ENCODE peak calls at places on chromosome 3, in six cellular contexts. W is mesenchymal stem cell, S is IMR-90, J is H9, O is neuronal stem cell, F is trophoblast cell. T is an unnamed sample.

GRCh38 chr3:53819163-53819868 is 26.9 kb downstream of the CHDH start:
- DNase-seq in J (no peak), F (peak), W (no peak), O (no peak), S (no peak), T (no peak)

GRCh38 chr3:66372681-66373350 is 128.0 kb downstream of the LRIG1 start:
- DNase-seq in S (peak), J (peak), W (no peak), O (no peak), F (peak), T (peak)

GRCh38 chr3:155664922-155665695 is 79.8 kb downstream of the PLCH1 start:
- DNase-seq in O (no peak), W (peak), F (no peak), S (peak), J (no peak), T (no peak)

GRCh38 chr3:37290551-37290950 is 116.2 kb upstream of the LRRFIP2 start:
- DNase-seq in S (peak), O (no peak), F (no peak), W (peak), J (no peak), T (no peak)

GRCh38 chr3:106825962-106826605 is 551.2 kb upstream of the CCDC54 start:
- DNase-seq in W (peak), J (no peak), F (peak), O (no peak), S (peak), T (no peak)

GRCh38 chr3:45188714-45189659 is 37.1 kb downstream of the TMEM158 start:
- DNase-seq in F (no peak), O (no peak), J (no peak), S (peak), W (peak), T (no peak)

GRCh38 chr3:173513123-173513522 is 115.6 kb downstream of the NLGN1 start:
- DNase-seq in F (no peak), W (no peak), S (no peak), J (no peak), O (no peak), T (no peak)

GRCh38 chr3:99875925-99876781 is 58.5 kb downstream of the CMSS1 start:
- DNase-seq in W (peak), J (peak), O (peak), S (peak), F (peak), T (peak)

GRCh38 chr3:184381261-184382224 is 1.7 kb downstream of the CHRD start:
- DNase-seq in S (no peak), W (peak), F (peak), O (no peak), J (no peak), T (no peak)

GRCh38 chr3:66317750-66318366 is 97.1 kb downstream of the SLC25A26 start:
- DNase-seq in W (no peak), J (no peak), O (no peak), S (no peak), F (no peak), T (no peak)

GRCh38 chr3:16516695-16517481 is 3.4 kb upstream of the RFTN1 start:
- DNase-seq in W (peak), O (no peak), F (no peak), J (no peak), S (peak), T (no peak)

GRCh38 chr3:37707428-37708372 is 154.0 kb upstream of the CTDSPL start:
- DNase-seq in J (no peak), W (no peak), S (no peak), O (no peak), F (no peak), T (no peak)

GRCh38 chr3:147130461-147130860 is 275.9 kb downstream of the ZIC4 start:
- DNase-seq in F (no peak), J (no peak), W (no peak), O (no peak), S (peak), T (no peak)

GRCh38 chr3:41365973-41366372 is 166.7 kb downstream of the CTNNB1 start:
- DNase-seq in W (no peak), O (no peak), F (no peak), S (no peak), J (peak), T (no peak)

GRCh38 chr3:81451611-81452010 is 309.8 kb downstream of the GBE1 start:
- DNase-seq in S (no peak), W (no peak), J (no peak), F (no peak), O (no peak), T (no peak)

GRCh38 chr3:52185837-52186236 is 12.1 kb upstream of the ALAS1 start:
- DNase-seq in J (no peak), W (no peak), O (no peak), F (no peak), S (no peak), T (no peak)

GRCh38 chr3:160941885-160942494 is 163.2 kb downstream of the B3GALNT1 start:
- DNase-seq in S (peak), W (peak), J (peak), O (peak), F (peak), T (peak)

GRCh38 chr3:127691494-127691893 is 18.7 kb downstream of the ABTB1 start:
- DNase-seq in O (no peak), F (no peak), J (no peak), W (no peak), S (no peak), T (no peak)

GRCh38 chr3:53630547-53630946 is 136.1 kb downstream of the CACNA1D start:
- DNase-seq in W (no peak), O (no peak), S (no peak), J (no peak), F (peak), T (no peak)

GRCh38 chr3:49351521-49352011 is 6.6 kb downstream of the GPX1 start:
- DNase-seq in S (peak), O (no peak), J (no peak), W (peak), F (peak), T (no peak)

GRCh38 chr3:100992086-100993033 is 861 bp downstream of the ABI3BP start:
- DNase-seq in W (peak), F (no peak), J (no peak), S (peak), O (no peak), T (no peak)

GRCh38 chr3:72938471-72939265 is 50.8 kb downstream of the GXYLT2 start:
- DNase-seq in S (peak), W (peak), J (no peak), O (peak), F (peak), T (no peak)

GRCh38 chr3:195106418-195106906 is 164.5 kb downstream of the XXYLT1 start:
- DNase-seq in J (peak), S (peak), F (peak), W (peak), O (peak), T (no peak)

GRCh38 chr3:112010631-112011030 is 11.9 kb downstream of the TAGLN3 start:
- DNase-seq in S (peak), F (no peak), W (no peak), O (no peak), J (no peak), T (no peak)

GRCh38 chr3:127729556-127730056 is 56.9 kb downstream of the ABTB1 start:
- DNase-seq in S (peak), O (no peak), F (peak), W (peak), J (no peak), T (no peak)

GRCh38 chr3:137514853-137515252 is 249.3 kb upstream of the SOX14 start:
- DNase-seq in O (no peak), F (no peak), W (no peak), S (no peak), J (no peak), T (no peak)

GRCh38 chr3:23607184-23607847 is 198.4 kb upstream of the UBE2E1 start:
- DNase-seq in S (peak), W (peak), O (no peak), F (no peak), J (no peak), T (no peak)
- H4K91ac ChIP-seq in S (no peak), W (no peak), O (no peak), F (no peak), J (no peak), T (no peak)

GRCh38 chr3:33706056-33706455 is 12.0 kb downstream of the CLASP2 start:
- DNase-seq in J (no peak), F (no peak), O (no peak), W (no peak), S (no peak), T (no peak)

GRCh38 chr3:33699275-33699674 is 18.8 kb downstream of the CLASP2 start:
- DNase-seq in O (no peak), S (no peak), J (no peak), W (no peak), F (no peak), T (no peak)

GRCh38 chr3:33704891-33705290 is 13.2 kb downstream of the CLASP2 start:
- DNase-seq in F (peak), O (no peak), S (peak), J (no peak), W (no peak), T (no peak)
- H4K91ac ChIP-seq in F (no peak), O (no peak), S (no peak), J (no peak), W (no peak), T (no peak)

DNA sequence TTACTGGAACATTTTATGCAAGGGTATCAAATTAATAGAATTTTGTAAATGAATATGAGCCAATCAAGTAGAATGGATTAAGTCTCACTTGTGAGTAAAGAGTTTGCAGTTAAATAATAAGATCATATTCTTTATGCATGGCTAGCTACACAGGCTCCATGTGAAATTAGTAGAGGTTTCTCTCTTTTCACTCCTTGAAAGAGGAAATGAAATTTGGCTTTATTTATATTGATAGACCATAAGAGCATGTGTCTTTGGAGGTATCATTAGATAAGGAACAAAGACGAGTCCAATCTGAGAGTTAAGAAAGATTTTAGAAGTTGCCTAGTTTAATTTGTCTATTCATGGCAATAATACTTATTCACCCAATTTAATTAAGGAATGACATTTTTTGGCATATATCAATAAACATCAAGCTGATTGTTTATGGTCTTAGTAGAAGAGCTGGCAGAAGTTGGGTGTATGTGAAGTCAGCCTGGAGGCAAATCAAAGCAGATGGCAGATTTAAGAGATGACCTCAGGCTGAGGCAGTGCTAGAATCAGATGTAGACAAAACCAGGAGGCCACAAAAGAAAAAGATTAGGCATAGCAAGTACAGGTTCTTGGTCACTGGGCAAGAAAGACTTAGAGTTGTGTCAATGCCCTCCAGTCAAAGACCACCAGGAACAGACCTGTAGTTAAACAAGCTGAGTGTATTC is 406.5 kb upstream of the ARHGEF26 start:
- DNase-seq in J (no peak), F (no peak), O (no peak), S (no peak), W (no peak), T (no peak)
- H4K91ac ChIP-seq in J (no peak), F (no peak), O (no peak), S (no peak), W (no peak), T (no peak)

DNA sequence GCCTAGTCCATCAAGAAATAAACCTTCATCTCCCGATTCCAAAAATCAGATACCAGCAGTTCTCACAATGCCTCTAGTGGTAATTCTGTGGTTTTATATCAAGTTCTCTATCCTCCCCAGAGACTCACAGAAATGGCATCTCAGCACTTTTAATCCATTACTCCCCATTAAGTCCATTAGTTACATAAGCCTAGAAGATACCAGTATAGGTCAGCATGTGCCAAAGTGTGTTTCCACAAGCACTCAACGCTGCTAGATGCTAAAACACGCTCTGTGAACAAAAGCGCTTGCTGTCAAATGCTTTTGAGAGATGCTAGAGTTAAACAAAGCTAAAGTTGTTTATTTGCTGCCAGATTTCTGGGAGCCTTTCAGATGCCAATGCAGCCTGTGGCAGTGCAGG is 918.7 kb upstream of the CFAP20DC start:
- DNase-seq in S (no peak), F (no peak), W (no peak), J (no peak), O (no peak), T (no peak)
- H4K91ac ChIP-seq in S (no peak), F (no peak), W (no peak), J (no peak), O (no peak), T (no peak)

GRCh38 chr3:87501076-87501475 is 224.7 kb upstream of the POU1F1 start:
- DNase-seq in J (no peak), O (no peak), F (no peak), W (no peak), S (no peak), T (no peak)

GRCh38 chr3:87494264-87494663 is 217.9 kb upstream of the POU1F1 start:
- DNase-seq in O (no peak), J (no peak), W (no peak), F (no peak), S (no peak), T (no peak)

GRCh38 chr3:87503901-87504498 is 227.6 kb upstream of the POU1F1 start:
- DNase-seq in S (peak), F (peak), W (peak), J (peak), O (peak), T (peak)

GRCh38 chr3:87495946-87496345 is 219.6 kb upstream of the POU1F1 start:
- DNase-seq in F (no peak), J (no peak), O (no peak), S (no peak), W (no peak), T (no peak)

DNA sequence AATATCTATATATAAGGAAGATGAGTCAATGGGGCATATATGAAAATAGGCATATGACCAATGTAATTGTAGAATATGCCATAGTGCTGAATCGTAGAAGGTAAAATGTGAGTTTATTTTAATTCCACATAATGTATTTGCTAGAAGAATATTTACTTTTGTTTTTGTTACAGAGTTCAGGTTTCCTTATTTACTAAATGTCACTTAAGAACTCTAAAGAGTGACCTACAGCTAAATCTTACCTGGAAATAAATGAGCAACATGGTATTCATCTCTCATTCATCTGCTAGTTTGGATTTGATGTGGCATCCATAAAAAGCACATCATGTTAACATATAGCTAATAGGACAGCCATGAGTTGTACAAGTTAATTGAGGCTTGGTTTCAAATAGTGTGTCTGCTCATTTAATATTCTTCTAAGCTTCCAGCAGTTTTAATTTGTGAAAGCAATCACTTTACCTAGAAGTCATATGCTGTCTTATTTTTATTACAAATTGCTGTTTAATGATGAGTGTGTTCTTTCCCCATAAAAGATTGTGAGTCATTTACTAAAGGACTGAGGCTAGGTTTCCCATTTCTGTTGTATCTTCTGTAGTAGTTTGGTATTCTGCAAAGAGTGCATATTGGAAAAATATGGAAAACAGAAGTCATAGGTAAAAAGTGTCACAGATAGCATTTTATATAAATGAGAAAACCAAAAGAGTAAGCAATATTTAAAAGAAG is 222.1 kb upstream of the POU1F1 start:
- DNase-seq in S (no peak), F (no peak), J (no peak), W (no peak), O (no peak), T (no peak)
- H4K91ac ChIP-seq in S (no peak), F (no peak), J (no peak), W (no peak), O (no peak), T (no peak)

GRCh38 chr3:13023251-13024055 is 49.8 kb downstream of the IQSEC1 start:
- DNase-seq in W (peak), J (no peak), O (no peak), F (peak), S (peak), T (no peak)

GRCh38 chr3:13025090-13025489 is 48.1 kb downstream of the IQSEC1 start:
- DNase-seq in J (no peak), F (peak), S (peak), O (no peak), W (peak), T (no peak)

GRCh38 chr3:13025778-13026518 is 47.3 kb downstream of the IQSEC1 start:
- DNase-seq in J (no peak), W (no peak), S (no peak), O (no peak), F (no peak), T (no peak)

GRCh38 chr3:13022348-13023250 is 50.6 kb downstream of the IQSEC1 start:
- DNase-seq in O (no peak), F (peak), S (peak), J (peak), W (peak), T (peak)

DNA sequence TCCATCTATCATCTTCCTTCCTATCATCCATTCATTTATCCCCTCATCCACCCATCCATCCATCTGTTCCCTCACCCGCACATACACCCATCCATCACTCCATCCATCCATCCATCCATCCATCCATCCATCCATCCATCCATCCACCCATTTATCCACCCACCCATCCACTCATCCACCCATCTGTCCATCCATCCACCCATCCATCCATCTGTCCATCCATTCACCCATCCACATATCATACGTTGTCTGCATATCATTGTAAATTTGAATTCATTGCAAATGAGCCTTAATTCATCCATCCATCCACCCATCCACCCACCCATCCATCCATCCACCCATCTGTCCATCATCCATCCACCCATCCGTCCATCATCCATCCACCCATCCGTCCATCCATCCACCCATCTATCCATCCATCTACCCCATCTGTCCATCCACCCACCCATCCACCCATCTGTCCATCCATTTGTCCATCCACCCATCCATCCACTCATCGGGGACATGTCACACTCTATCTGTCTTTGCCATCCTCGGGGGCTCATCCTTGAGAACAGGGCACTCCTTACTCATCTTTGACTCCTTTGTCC is 48.9 kb downstream of the IQSEC1 start:
- DNase-seq in W (no peak), O (no peak), F (no peak), J (no peak), S (no peak), T (no peak)
- H4K91ac ChIP-seq in W (no peak), O (no peak), F (no peak), J (no peak), S (no peak), T (no peak)

GRCh38 chr3:48088749-48089466 is 72.7 kb upstream of the MAP4 start:
- DNase-seq in W (peak), S (peak), J (peak), O (peak), F (peak), T (peak)
- H4K91ac ChIP-seq in W (peak), S (peak), J (no peak), O (no peak), F (peak), T (peak)

DNA sequence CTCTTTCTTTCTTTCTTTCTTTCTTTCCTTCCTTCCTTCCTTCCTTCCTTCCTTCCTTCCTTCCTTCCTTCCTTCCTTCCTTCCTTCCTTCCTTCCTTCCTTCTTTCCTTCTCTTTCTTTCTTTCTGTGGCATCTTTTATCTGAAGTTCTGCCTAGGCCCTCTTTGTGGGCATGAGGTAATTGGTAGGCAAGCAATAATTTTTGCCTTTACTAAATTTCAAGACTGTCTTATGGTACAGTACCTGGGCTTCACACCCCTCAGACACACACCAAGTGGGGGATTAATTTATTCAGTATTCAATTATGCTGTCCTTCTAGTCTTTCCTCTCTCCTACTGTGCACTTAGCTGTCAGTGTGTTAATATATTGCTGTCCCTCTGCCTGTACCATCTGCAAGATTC is 155.5 kb downstream of the OXSM start:
- DNase-seq in F (no peak), S (no peak), W (no peak), J (no peak), O (no peak), T (no peak)
- H4K91ac ChIP-seq in F (no peak), S (no peak), W (no peak), J (no peak), O (no peak), T (no peak)

GRCh38 chr3:149646181-149646766 is 11.6 kb downstream of the WWTR1 start:
- DNase-seq in S (peak), F (peak), W (peak), J (no peak), O (no peak), T (no peak)

GRCh38 chr3:149638401-149639092 is 19.3 kb downstream of the WWTR1 start:
- DNase-seq in O (no peak), J (no peak), F (peak), W (peak), S (peak), T (no peak)

GRCh38 chr3:149643482-149643798 is 14.4 kb downstream of the WWTR1 start:
- DNase-seq in O (no peak), S (no peak), W (no peak), J (no peak), F (no peak), T (no peak)

GRCh38 chr3:149639093-149639486 is 18.7 kb downstream of the WWTR1 start:
- DNase-seq in F (no peak), O (no peak), W (no peak), S (no peak), J (no peak), T (no peak)

GRCh38 chr3:149641011-149641728 is 16.7 kb downstream of the WWTR1 start:
- DNase-seq in J (no peak), F (no peak), W (no peak), S (no peak), O (no peak), T (no peak)
- H4K91ac ChIP-seq in J (no peak), F (no peak), W (no peak), S (no peak), O (no peak), T (no peak)